ENCODE peak calls at places on chromosomes 13 and 19, in five cellular contexts. One of them, this sample, is unnamed.
A peak's percentile ranks its signal among the peaks of the same experiment; 100 is the strongest.

GRCh38 chr13:44174769-44175425 is 198.7 kb upstream of the SERP2 start:
- DNase-seq in lower lobe of right lung: no peak
- DNase-seq in tibial artery: no peak
- DNase-seq in thyroid gland: peak; percentile 2
- DNase-seq in left lung: no peak
- DNase-seq in this sample: no peak

GRCh38 chr19:2302319-2303208 is 5.4 kb downstream of the LINGO3 start:
- DNase-seq in left lung: peak; percentile 85
- DNase-seq in tibial artery: no peak
- DNase-seq in lower lobe of right lung: no peak
- DNase-seq in thyroid gland: no peak
- DNase-seq in this sample: no peak

GRCh38 chr13:59120297-59120843 is 1043.4 kb downstream of the DIAPH3 start:
- DNase-seq in lower lobe of right lung: no peak
- DNase-seq in left lung: no peak
- DNase-seq in thyroid gland: no peak
- DNase-seq in tibial artery: no peak
- DNase-seq in this sample: no peak

GRCh38 chr19:46426506-46427162 is 2.1 kb downstream of the PNMA8C start:
- DNase-seq in left lung: no peak
- DNase-seq in thyroid gland: peak; percentile 87
- DNase-seq in tibial artery: peak; percentile 86
- DNase-seq in lower lobe of right lung: peak; percentile 76
- DNase-seq in this sample: peak; percentile 90

GRCh38 chr19:5452594-5453565 is 2.3 kb upstream of the ZNRF4 start:
- DNase-seq in thyroid gland: no peak
- DNase-seq in lower lobe of right lung: no peak
- DNase-seq in tibial artery: no peak
- DNase-seq in left lung: no peak
- DNase-seq in this sample: peak; percentile 30

GRCh38 chr13:48000559-48001126 is 430 bp downstream of the SUCLA2 start:
- DNase-seq in lower lobe of right lung: no peak
- DNase-seq in left lung: peak; percentile 87
- DNase-seq in tibial artery: no peak
- DNase-seq in thyroid gland: peak; percentile 5
- DNase-seq in this sample: no peak

GRCh38 chr13:44974056-44974798 is 15.0 kb downstream of the NUFIP1 start:
- DNase-seq in left lung: no peak
- DNase-seq in tibial artery: no peak
- DNase-seq in lower lobe of right lung: no peak
- DNase-seq in thyroid gland: peak; percentile 70
- DNase-seq in this sample: no peak

GRCh38 chr19:4930664-4931063 is 21.4 kb downstream of the UHRF1 start:
- DNase-seq in thyroid gland: no peak
- DNase-seq in tibial artery: no peak
- DNase-seq in lower lobe of right lung: no peak
- DNase-seq in left lung: no peak
- DNase-seq in this sample: peak; percentile 83

GRCh38 chr19:16062789-16063188 is 13.5 kb upstream of the TPM4 start:
- DNase-seq in left lung: no peak
- DNase-seq in lower lobe of right lung: peak; percentile 75
- DNase-seq in thyroid gland: peak; percentile 30
- DNase-seq in tibial artery: no peak
- DNase-seq in this sample: peak; percentile 70

GRCh38 chr13:93900735-93901134 is 578.7 kb downstream of the DCT start:
- DNase-seq in lower lobe of right lung: no peak
- DNase-seq in left lung: no peak
- DNase-seq in tibial artery: no peak
- DNase-seq in thyroid gland: no peak
- DNase-seq in this sample: no peak

GRCh38 chr19:43207991-43208390 is 2.6 kb upstream of the PSG4 start:
- DNase-seq in lower lobe of right lung: no peak
- DNase-seq in left lung: no peak
- DNase-seq in tibial artery: no peak
- DNase-seq in thyroid gland: no peak
- DNase-seq in this sample: no peak

GRCh38 chr13:75404721-75405120 is 77.2 kb downstream of the TBC1D4 start:
- DNase-seq in left lung: no peak
- DNase-seq in tibial artery: no peak
- DNase-seq in thyroid gland: no peak
- DNase-seq in lower lobe of right lung: no peak
- DNase-seq in this sample: no peak

GRCh38 chr13:19158526-19158925 is 23.1 kb downstream of the TUBA3C start:
- DNase-seq in lower lobe of right lung: no peak
- DNase-seq in thyroid gland: no peak
- DNase-seq in left lung: no peak
- DNase-seq in tibial artery: no peak
- DNase-seq in this sample: no peak

GRCh38 chr13:27960362-27961226 is 8.5 kb downstream of the CDX2 start:
- DNase-seq in left lung: peak; percentile 83
- DNase-seq in tibial artery: no peak
- DNase-seq in thyroid gland: no peak
- DNase-seq in lower lobe of right lung: peak; percentile 72
- DNase-seq in this sample: peak; percentile 37

GRCh38 chr13:76285463-76285862 is 600.7 kb downstream of the KCTD12 start:
- DNase-seq in left lung: no peak
- DNase-seq in tibial artery: no peak
- DNase-seq in thyroid gland: no peak
- DNase-seq in lower lobe of right lung: no peak
- DNase-seq in this sample: no peak

GRCh38 chr19:19670070-19670551 is 1.5 kb downstream of the ZNF101 start:
- DNase-seq in thyroid gland: no peak
- DNase-seq in left lung: no peak
- DNase-seq in lower lobe of right lung: no peak
- DNase-seq in tibial artery: no peak
- DNase-seq in this sample: no peak

DNA sequence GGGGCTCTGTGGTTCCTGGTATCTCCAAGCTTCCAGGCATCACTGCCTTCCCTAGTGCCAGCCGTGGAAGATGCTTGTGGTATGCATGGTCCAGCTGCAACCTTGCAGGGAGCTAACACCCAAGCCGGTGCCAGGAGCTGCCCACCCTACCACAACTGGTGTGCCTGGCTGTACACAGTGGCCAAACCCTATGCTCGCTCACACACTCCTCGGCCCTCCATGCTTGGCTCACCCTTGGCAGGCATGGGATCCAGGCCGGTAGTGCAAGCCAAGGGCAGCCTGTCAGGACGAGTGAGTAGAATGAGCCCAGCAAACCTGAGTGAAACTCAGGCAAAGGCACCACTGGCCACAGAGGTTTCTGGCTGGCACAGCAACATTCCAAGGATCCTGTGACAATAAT is 1676.0 kb downstream of the SLITRK1 start:
- DNase-seq in tibial artery: no peak
- DNase-seq in lower lobe of right lung: no peak
- DNase-seq in thyroid gland: no peak
- DNase-seq in left lung: peak; percentile 46
- DNase-seq in this sample: no peak
- TF ChIP-seq CTCF in tibial artery: no peak
- TF ChIP-seq CTCF in lower lobe of right lung: no peak
- TF ChIP-seq CTCF in thyroid gland: no peak
- TF ChIP-seq CTCF in left lung: no peak
- TF ChIP-seq CTCF in this sample: no peak

DNA sequence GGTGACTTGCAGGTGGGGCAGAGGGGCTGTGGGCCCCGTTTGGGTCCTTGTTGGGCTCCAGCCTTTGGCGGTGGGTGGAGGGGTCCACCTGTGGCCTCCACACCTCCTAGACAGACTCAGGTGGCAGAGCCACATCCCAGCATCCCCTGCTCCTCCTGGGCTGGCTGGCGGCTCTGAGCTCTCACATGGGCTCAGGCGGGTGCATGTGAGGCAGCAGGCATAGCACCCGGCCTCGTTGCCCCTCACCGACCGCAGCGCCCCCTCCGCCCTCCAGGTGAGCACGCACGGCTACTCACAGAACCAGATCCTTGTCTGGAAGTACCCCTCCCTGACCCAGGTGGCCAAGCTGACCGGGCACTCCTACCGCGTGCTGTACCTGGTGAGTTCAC is 6.0 kb upstream of the TEKTIP1 start:
- DNase-seq in tibial artery: no peak
- DNase-seq in thyroid gland: no peak
- DNase-seq in lower lobe of right lung: no peak
- DNase-seq in left lung: no peak
- DNase-seq in this sample: no peak
- H3K36me3 ChIP-seq in tibial artery: peaks cover 71% of the 10 kb centered on the region
- H3K36me3 ChIP-seq in thyroid gland: peaks cover 62% of the 10 kb centered on the region
- H3K36me3 ChIP-seq in lower lobe of right lung: peaks cover 62% of the 10 kb centered on the region
- H3K36me3 ChIP-seq in left lung: no peaks in the 10 kb centered on the region
- H3K36me3 ChIP-seq in this sample: peaks cover 66% of the 10 kb centered on the region

GRCh38 chr13:108272333-108272732 is 2.8 kb downstream of the TNFSF13B start:
- DNase-seq in tibial artery: no peak
- DNase-seq in left lung: no peak
- DNase-seq in thyroid gland: no peak
- DNase-seq in lower lobe of right lung: no peak
- DNase-seq in this sample: no peak

GRCh38 chr13:108270442-108270841 is 924 bp downstream of the TNFSF13B start:
- DNase-seq in thyroid gland: no peak
- DNase-seq in left lung: no peak
- DNase-seq in lower lobe of right lung: no peak
- DNase-seq in tibial artery: no peak
- DNase-seq in this sample: peak; percentile 18

GRCh38 chr13:108268713-108269112 is 805 bp upstream of the TNFSF13B start:
- DNase-seq in tibial artery: no peak
- DNase-seq in left lung: no peak
- DNase-seq in lower lobe of right lung: no peak
- DNase-seq in thyroid gland: peak; percentile 19
- DNase-seq in this sample: peak; percentile 45

GRCh38 chr13:108267338-108267737 is 2.2 kb upstream of the TNFSF13B start:
- DNase-seq in tibial artery: no peak
- DNase-seq in lower lobe of right lung: no peak
- DNase-seq in left lung: no peak
- DNase-seq in thyroid gland: no peak
- DNase-seq in this sample: no peak

DNA sequence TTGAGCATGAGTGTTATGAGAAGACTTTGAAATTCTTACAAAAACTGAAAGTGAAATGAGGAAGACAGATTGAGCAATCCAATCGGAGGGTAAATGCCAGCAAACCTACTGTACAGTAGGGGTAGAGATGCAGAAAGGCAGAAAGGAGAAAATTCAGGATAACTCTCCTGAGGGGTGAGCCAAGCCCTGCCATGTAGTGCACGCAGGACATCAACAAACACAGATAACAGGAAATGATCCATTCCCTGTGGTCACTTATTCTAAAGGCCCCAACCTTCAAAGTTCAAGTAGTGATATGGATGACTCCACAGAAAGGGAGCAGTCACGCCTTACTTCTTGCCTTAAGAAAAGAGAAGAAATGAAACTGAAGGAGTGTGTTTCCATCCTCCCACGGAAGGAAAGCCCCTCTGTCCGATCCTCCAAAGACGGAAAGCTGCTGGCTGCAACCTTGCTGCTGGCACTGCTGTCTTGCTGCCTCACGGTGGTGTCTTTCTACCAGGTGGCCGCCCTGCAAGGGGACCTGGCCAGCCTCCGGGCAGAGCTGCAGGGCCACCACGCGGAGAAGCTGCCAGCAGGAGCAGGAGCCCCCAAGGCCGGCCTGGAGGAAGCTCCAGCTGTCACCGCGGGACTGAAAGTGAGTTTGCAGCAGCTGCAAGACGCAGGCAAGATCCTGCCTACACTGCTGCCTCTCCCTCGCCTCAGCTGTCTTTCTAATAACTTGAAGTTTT is at the start of gene TNFSF13B:
- DNase-seq in thyroid gland: peak; percentile 52
- DNase-seq in left lung: peak; percentile 92
- DNase-seq in tibial artery: peak; percentile 67
- DNase-seq in lower lobe of right lung: peak; percentile 69
- DNase-seq in this sample: peak; percentile 62
- TF ChIP-seq CTCF in thyroid gland: no peak
- TF ChIP-seq CTCF in left lung: no peak
- TF ChIP-seq CTCF in tibial artery: no peak
- TF ChIP-seq CTCF in lower lobe of right lung: no peak
- TF ChIP-seq CTCF in this sample: peak; percentile 34

DNA sequence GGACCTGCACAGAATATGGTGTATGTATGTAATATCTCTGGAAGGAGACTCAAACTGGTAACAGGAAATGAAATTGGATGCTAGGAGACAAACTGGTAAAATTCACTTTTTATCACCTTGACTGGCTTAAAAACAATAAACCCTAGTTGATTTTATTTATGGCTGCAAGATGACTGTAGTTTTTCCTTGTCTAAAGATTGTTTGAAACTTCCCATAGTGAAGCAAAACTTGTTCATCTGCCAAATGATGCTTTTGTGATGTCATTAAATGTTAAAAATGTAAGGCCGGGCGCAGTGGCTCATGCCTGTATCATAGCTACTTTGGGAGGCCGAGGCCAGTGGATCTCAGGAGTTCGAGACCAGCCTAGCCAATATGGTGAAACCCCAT is 2.5 kb upstream of the ECH1 start:
- DNase-seq in lower lobe of right lung: no peak
- DNase-seq in thyroid gland: no peak
- DNase-seq in tibial artery: no peak
- DNase-seq in left lung: no peak
- DNase-seq in this sample: no peak
- H3K36me3 ChIP-seq in lower lobe of right lung: peaks cover 55% of the 10 kb centered on the region
- H3K36me3 ChIP-seq in thyroid gland: peaks cover 44% of the 10 kb centered on the region
- H3K36me3 ChIP-seq in tibial artery: peaks cover 50% of the 10 kb centered on the region
- H3K36me3 ChIP-seq in left lung: peaks cover 3% of the 10 kb centered on the region
- H3K36me3 ChIP-seq in this sample: peaks cover 39% of the 10 kb centered on the region

DNA sequence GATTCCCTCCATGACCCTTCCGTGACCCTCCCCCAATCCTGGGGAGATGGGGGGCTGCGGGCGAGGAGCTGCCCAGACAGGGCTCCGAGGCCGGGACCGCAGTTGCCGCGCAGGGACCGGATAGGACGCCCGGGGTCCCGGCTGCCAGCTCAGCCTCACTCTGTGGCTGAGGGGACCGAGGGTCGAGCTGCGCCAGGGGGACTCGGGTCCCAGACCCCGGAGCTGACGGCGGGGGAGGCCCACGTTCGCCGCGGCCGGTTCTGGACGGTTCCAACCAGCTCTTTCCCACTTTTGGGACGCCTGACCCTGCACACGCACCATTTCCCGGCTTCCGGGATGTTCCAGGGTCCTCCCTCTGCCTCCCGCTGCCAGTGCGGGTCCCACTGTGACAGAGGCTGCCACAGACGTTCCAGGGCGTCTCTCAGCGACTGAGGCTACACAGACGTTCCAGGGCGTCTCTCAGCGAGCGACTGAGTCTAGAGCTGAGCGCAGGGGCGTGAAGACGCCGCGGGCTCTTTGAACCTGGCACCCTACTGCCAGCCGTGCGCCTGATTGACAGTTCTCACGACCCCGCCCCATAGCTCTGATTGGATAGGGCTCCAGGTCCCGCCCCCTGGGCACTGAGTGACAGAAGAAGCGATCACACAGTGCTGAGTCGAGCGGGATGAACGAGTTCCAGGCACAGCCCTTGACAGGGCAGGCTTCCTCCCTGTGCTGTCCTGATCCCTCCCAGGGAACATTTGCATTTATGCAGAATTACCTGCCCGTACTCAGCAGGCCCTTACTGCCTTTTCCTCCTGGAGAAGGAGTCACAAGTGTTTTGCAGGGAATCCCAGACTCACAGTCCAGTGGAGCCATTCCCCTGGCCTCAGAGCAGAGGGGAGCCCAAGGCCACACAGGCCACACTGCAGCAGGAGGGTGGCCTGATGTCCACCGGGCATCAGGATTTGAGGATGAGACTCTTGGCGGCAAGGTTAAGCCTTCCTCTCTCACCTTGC is at the start of gene ZNF563:
- DNase-seq in tibial artery: peak; percentile 99
- DNase-seq in left lung: peak; percentile 95
- DNase-seq in lower lobe of right lung: peak; percentile 98
- DNase-seq in thyroid gland: peak; percentile 100
- DNase-seq in this sample: peak; percentile 93
- TF ChIP-seq CTCF in tibial artery: no peak
- TF ChIP-seq CTCF in left lung: no peak
- TF ChIP-seq CTCF in lower lobe of right lung: no peak
- TF ChIP-seq CTCF in thyroid gland: peak; percentile 5
- TF ChIP-seq CTCF in this sample: no peak

GRCh38 chr19:7076151-7076550 is 6.6 kb downstream of the ZNF557 start:
- DNase-seq in thyroid gland: no peak
- DNase-seq in tibial artery: no peak
- DNase-seq in lower lobe of right lung: no peak
- DNase-seq in left lung: no peak
- DNase-seq in this sample: no peak
- H3K36me3 ChIP-seq in thyroid gland: peaks cover 96% of the 10 kb centered on the region
- H3K36me3 ChIP-seq in tibial artery: peaks cover 100% of the 10 kb centered on the region
- H3K36me3 ChIP-seq in lower lobe of right lung: peaks cover 97% of the 10 kb centered on the region
- H3K36me3 ChIP-seq in left lung: peaks cover 5% of the 10 kb centered on the region
- H3K36me3 ChIP-seq in this sample: peaks cover 89% of the 10 kb centered on the region

This sample was measured in A673.